ENCODE peak calls at places on chromosomes 7 and 10, in seven cellular contexts. One of them, this sample, is unnamed.

GRCh38 chr10:116826803-116827202 is 22.5 kb upstream of the ENO4 start:
- DNase-seq in stimulated activated CD4-positive, alpha-beta T cell treated with anti-CD3 and anti-CD28 coated beads, Interleukin-2, amount 100 ng/mL, for 24 hours: no peak
- DNase-seq in C1 segment of cervical spinal cord: no peak
- DNase-seq in fibroblast of villous mesenchyme: no peak
- DNase-seq in mesendoderm: no peak
- DNase-seq in EL: peak
- DNase-seq in transverse colon: no peak
- DNase-seq in this sample: no peak

GRCh38 chr10:124650820-124651401 is 93.3 kb downstream of the FAM53B start:
- DNase-seq in stimulated activated CD4-positive, alpha-beta T cell treated with anti-CD3 and anti-CD28 coated beads, Interleukin-2, amount 100 ng/mL, for 24 hours: peak
- DNase-seq in C1 segment of cervical spinal cord: no peak
- DNase-seq in fibroblast of villous mesenchyme: no peak
- DNase-seq in mesendoderm: no peak
- DNase-seq in EL: no peak
- DNase-seq in transverse colon: no peak
- DNase-seq in this sample: no peak

GRCh38 chr10:71769279-71769823 is 4.0 kb downstream of the VSIR start:
- DNase-seq in stimulated activated CD4-positive, alpha-beta T cell treated with anti-CD3 and anti-CD28 coated beads, Interleukin-2, amount 100 ng/mL, for 24 hours: no peak
- DNase-seq in C1 segment of cervical spinal cord: no peak
- DNase-seq in fibroblast of villous mesenchyme: peak
- DNase-seq in mesendoderm: no peak
- DNase-seq in EL: no peak
- DNase-seq in transverse colon: peak
- DNase-seq in this sample: peak

GRCh38 chr7:108630002-108630401 is 60.3 kb downstream of the DNAJB9 start:
- DNase-seq in stimulated activated CD4-positive, alpha-beta T cell treated with anti-CD3 and anti-CD28 coated beads, Interleukin-2, amount 100 ng/mL, for 24 hours: no peak
- DNase-seq in C1 segment of cervical spinal cord: peak
- DNase-seq in fibroblast of villous mesenchyme: peak
- DNase-seq in mesendoderm: peak
- DNase-seq in EL: peak
- DNase-seq in transverse colon: no peak
- DNase-seq in this sample: peak

GRCh38 chr7:16711730-16712129 is 41.8 kb upstream of the TSPAN13 start:
- DNase-seq in stimulated activated CD4-positive, alpha-beta T cell treated with anti-CD3 and anti-CD28 coated beads, Interleukin-2, amount 100 ng/mL, for 24 hours: no peak
- DNase-seq in C1 segment of cervical spinal cord: no peak
- DNase-seq in fibroblast of villous mesenchyme: no peak
- DNase-seq in mesendoderm: no peak
- DNase-seq in EL: peak
- DNase-seq in transverse colon: no peak
- DNase-seq in this sample: peak

GRCh38 chr10:50600286-50600685 is 23.5 kb downstream of the SGMS1 start:
- DNase-seq in stimulated activated CD4-positive, alpha-beta T cell treated with anti-CD3 and anti-CD28 coated beads, Interleukin-2, amount 100 ng/mL, for 24 hours: no peak
- DNase-seq in C1 segment of cervical spinal cord: no peak
- DNase-seq in fibroblast of villous mesenchyme: no peak
- DNase-seq in mesendoderm: no peak
- DNase-seq in EL: no peak
- DNase-seq in transverse colon: no peak
- DNase-seq in this sample: no peak

GRCh38 chr7:157977717-157978470 is 609.7 kb downstream of the PTPRN2 start:
- DNase-seq in stimulated activated CD4-positive, alpha-beta T cell treated with anti-CD3 and anti-CD28 coated beads, Interleukin-2, amount 100 ng/mL, for 24 hours: no peak
- DNase-seq in C1 segment of cervical spinal cord: no peak
- DNase-seq in fibroblast of villous mesenchyme: no peak
- DNase-seq in mesendoderm: no peak
- DNase-seq in EL: no peak
- DNase-seq in transverse colon: no peak
- DNase-seq in this sample: no peak

GRCh38 chr10:6151087-6151977 is 51.4 kb upstream of the PFKFB3 start:
- DNase-seq in stimulated activated CD4-positive, alpha-beta T cell treated with anti-CD3 and anti-CD28 coated beads, Interleukin-2, amount 100 ng/mL, for 24 hours: peak
- DNase-seq in C1 segment of cervical spinal cord: peak
- DNase-seq in fibroblast of villous mesenchyme: peak
- DNase-seq in mesendoderm: peak
- DNase-seq in EL: peak
- DNase-seq in transverse colon: peak
- DNase-seq in this sample: peak

GRCh38 chr7:141402277-141402996 is 148.8 kb upstream of the AGK start:
- DNase-seq in stimulated activated CD4-positive, alpha-beta T cell treated with anti-CD3 and anti-CD28 coated beads, Interleukin-2, amount 100 ng/mL, for 24 hours: no peak
- DNase-seq in C1 segment of cervical spinal cord: no peak
- DNase-seq in fibroblast of villous mesenchyme: no peak
- DNase-seq in mesendoderm: no peak
- DNase-seq in EL: no peak
- DNase-seq in transverse colon: no peak
- DNase-seq in this sample: no peak

GRCh38 chr10:131776496-131776895 is 124.3 kb upstream of the PPP2R2D start:
- DNase-seq in stimulated activated CD4-positive, alpha-beta T cell treated with anti-CD3 and anti-CD28 coated beads, Interleukin-2, amount 100 ng/mL, for 24 hours: no peak
- DNase-seq in C1 segment of cervical spinal cord: no peak
- DNase-seq in fibroblast of villous mesenchyme: no peak
- DNase-seq in mesendoderm: no peak
- DNase-seq in EL: no peak
- DNase-seq in transverse colon: no peak
- DNase-seq in this sample: no peak

GRCh38 chr10:2214035-2214434 is 476.7 kb upstream of the ADARB2 start:
- DNase-seq in stimulated activated CD4-positive, alpha-beta T cell treated with anti-CD3 and anti-CD28 coated beads, Interleukin-2, amount 100 ng/mL, for 24 hours: no peak
- DNase-seq in C1 segment of cervical spinal cord: no peak
- DNase-seq in fibroblast of villous mesenchyme: no peak
- DNase-seq in mesendoderm: no peak
- DNase-seq in EL: no peak
- DNase-seq in transverse colon: no peak
- DNase-seq in this sample: peak

GRCh38 chr10:29517352-29517923 is 117.3 kb downstream of the SVIL start:
- DNase-seq in stimulated activated CD4-positive, alpha-beta T cell treated with anti-CD3 and anti-CD28 coated beads, Interleukin-2, amount 100 ng/mL, for 24 hours: no peak
- DNase-seq in C1 segment of cervical spinal cord: no peak
- DNase-seq in fibroblast of villous mesenchyme: peak
- DNase-seq in mesendoderm: peak
- DNase-seq in EL: peak
- DNase-seq in transverse colon: peak
- DNase-seq in this sample: peak

GRCh38 chr7:102439963-102440795 is 6.8 kb downstream of the ORAI2 start:
- DNase-seq in stimulated activated CD4-positive, alpha-beta T cell treated with anti-CD3 and anti-CD28 coated beads, Interleukin-2, amount 100 ng/mL, for 24 hours: no peak
- DNase-seq in C1 segment of cervical spinal cord: no peak
- DNase-seq in fibroblast of villous mesenchyme: peak
- DNase-seq in mesendoderm: peak
- DNase-seq in EL: peak
- DNase-seq in transverse colon: no peak
- DNase-seq in this sample: peak

GRCh38 chr10:30045961-30046360 is 13.4 kb downstream of the JCAD start:
- DNase-seq in stimulated activated CD4-positive, alpha-beta T cell treated with anti-CD3 and anti-CD28 coated beads, Interleukin-2, amount 100 ng/mL, for 24 hours: no peak
- DNase-seq in C1 segment of cervical spinal cord: no peak
- DNase-seq in fibroblast of villous mesenchyme: no peak
- DNase-seq in mesendoderm: no peak
- DNase-seq in EL: no peak
- DNase-seq in transverse colon: no peak
- DNase-seq in this sample: no peak

GRCh38 chr10:78856421-78856820 is 212.3 kb upstream of the ZMIZ1 start:
- DNase-seq in stimulated activated CD4-positive, alpha-beta T cell treated with anti-CD3 and anti-CD28 coated beads, Interleukin-2, amount 100 ng/mL, for 24 hours: peak
- DNase-seq in C1 segment of cervical spinal cord: peak
- DNase-seq in fibroblast of villous mesenchyme: peak
- DNase-seq in mesendoderm: no peak
- DNase-seq in EL: no peak
- DNase-seq in transverse colon: no peak
- DNase-seq in this sample: no peak

GRCh38 chr10:58631715-58632114 is 119.0 kb downstream of the BICC1 start:
- DNase-seq in stimulated activated CD4-positive, alpha-beta T cell treated with anti-CD3 and anti-CD28 coated beads, Interleukin-2, amount 100 ng/mL, for 24 hours: no peak
- DNase-seq in C1 segment of cervical spinal cord: no peak
- DNase-seq in fibroblast of villous mesenchyme: no peak
- DNase-seq in mesendoderm: peak
- DNase-seq in EL: no peak
- DNase-seq in transverse colon: no peak
- DNase-seq in this sample: no peak

GRCh38 chr7:73858807-73859206 is 2.2 kb upstream of the TMEM270 start:
- DNase-seq in stimulated activated CD4-positive, alpha-beta T cell treated with anti-CD3 and anti-CD28 coated beads, Interleukin-2, amount 100 ng/mL, for 24 hours: no peak
- DNase-seq in C1 segment of cervical spinal cord: no peak
- DNase-seq in fibroblast of villous mesenchyme: no peak
- DNase-seq in mesendoderm: no peak
- DNase-seq in EL: no peak
- DNase-seq in transverse colon: no peak
- DNase-seq in this sample: no peak